ENCODE peak calls at places on chromosomes 2 and 18, in eight cellular contexts. X is transverse colon, H is HepG2, L is K562, R is tibial nerve, C is suprapubic skin, B is A549, K is SK-N-SH. D is an unnamed sample.

GRCh38 chr18:29840101-29840500 is 1202.4 kb downstream of the DSC3 start:
- DNase-seq in X (no peak), H (no peak), L (no peak), R (no peak), C (no peak), B (peak), K (no peak), D (no peak)

GRCh38 chr18:21361297-21361880 is 119.4 kb downstream of the GREB1L start:
- DNase-seq in X (no peak), H (no peak), L (no peak), R (no peak), C (no peak), B (no peak), K (no peak), D (no peak)

GRCh38 chr2:152627010-152627957 is 90.0 kb downstream of the PRPF40A start:
- DNase-seq in X (no peak), H (no peak), L (no peak), R (no peak), C (no peak), B (peak), K (peak), D (no peak)

GRCh38 chr2:101516349-101516748 is 41.4 kb upstream of the RFX8 start:
- DNase-seq in X (no peak), H (no peak), L (no peak), R (no peak), C (no peak), B (no peak), K (no peak), D (no peak)

GRCh38 chr18:58046794-58047555 is 2.9 kb downstream of the NEDD4L start:
- DNase-seq in X (no peak), H (peak), L (no peak), R (no peak), C (no peak), B (no peak), K (no peak), D (no peak)

GRCh38 chr2:82345910-82346309 is 2041.4 kb upstream of the LRRTM1 start:
- DNase-seq in X (no peak), H (no peak), L (no peak), R (no peak), C (no peak), B (no peak), K (no peak), D (no peak)

GRCh38 chr18:40962784-40963183 is 992.2 kb upstream of the PIK3C3 start:
- DNase-seq in X (no peak), H (no peak), L (no peak), R (no peak), C (no peak), B (no peak), K (no peak), D (no peak)

GRCh38 chr18:78722959-78723706 is 256.5 kb upstream of the SALL3 start:
- DNase-seq in X (no peak), H (no peak), L (no peak), R (no peak), C (peak), B (no peak), K (no peak), D (peak)

GRCh38 chr2:31440764-31441163 is 26.2 kb upstream of the XDH start:
- DNase-seq in X (no peak), H (no peak), L (no peak), R (no peak), C (no peak), B (peak), K (no peak), D (no peak)

GRCh38 chr18:77857926-77858325 is 608.3 kb downstream of the GALR1 start:
- DNase-seq in X (no peak), H (no peak), L (no peak), R (no peak), C (no peak), B (no peak), K (no peak), D (no peak)

GRCh38 chr2:65558748-65559147 is 126.3 kb upstream of the SPRED2 start:
- DNase-seq in X (no peak), H (no peak), L (no peak), R (no peak), C (no peak), B (no peak), K (no peak), D (no peak)
- H3K4me3 ChIP-seq in X (no peak), H (no peak), L (no peak), R (no peak), C (no peak), B (no peak), K (no peak), D (no peak)

GRCh38 chr2:86518498-86518897 is 44.7 kb downstream of the CHMP3 start:
- DNase-seq in X (peak), H (peak), L (no peak), R (no peak), C (no peak), B (peak), K (peak), D (no peak)
- TF ChIP-seq EP300 in X (no peak), H (no peak), L (no peak), R (no peak), C (no peak), B (no peak), K (no peak), D (no peak)

GRCh38 chr2:59789523-59789922 is 763.9 kb downstream of the BCL11A start:
- DNase-seq in X (no peak), H (peak), L (no peak), R (no peak), C (no peak), B (no peak), K (no peak), D (no peak)
- TF ChIP-seq CTCF in X (no peak), H (peak), L (no peak), R (no peak), C (no peak), B (peak), K (no peak), D (no peak)

DNA sequence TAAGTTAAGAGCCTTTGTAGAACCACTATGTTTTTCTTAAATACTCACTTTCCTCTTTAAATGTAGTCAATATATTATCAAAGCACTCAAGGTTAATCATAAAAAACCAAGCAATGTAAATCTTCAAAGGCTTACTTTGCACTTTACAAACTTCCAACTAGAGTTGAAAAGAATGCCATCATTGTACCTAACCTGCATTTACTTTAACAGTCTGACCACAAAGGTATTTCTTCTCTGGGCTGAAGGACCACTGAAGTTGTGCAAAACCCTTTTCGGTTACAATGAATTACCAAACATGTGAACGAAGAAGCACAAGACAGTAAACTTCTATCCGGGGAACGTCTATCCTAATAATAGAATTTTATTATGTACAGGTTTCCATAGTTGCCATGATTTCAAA is 3.0 kb downstream of the HNRNPLL start:
- DNase-seq in X (no peak), H (peak), L (no peak), R (no peak), C (no peak), B (no peak), K (no peak), D (no peak)
- H3K4me3 ChIP-seq in X (no peak), H (peak), L (peak), R (peak), C (peak), B (peak), K (peak), D (peak)

DNA sequence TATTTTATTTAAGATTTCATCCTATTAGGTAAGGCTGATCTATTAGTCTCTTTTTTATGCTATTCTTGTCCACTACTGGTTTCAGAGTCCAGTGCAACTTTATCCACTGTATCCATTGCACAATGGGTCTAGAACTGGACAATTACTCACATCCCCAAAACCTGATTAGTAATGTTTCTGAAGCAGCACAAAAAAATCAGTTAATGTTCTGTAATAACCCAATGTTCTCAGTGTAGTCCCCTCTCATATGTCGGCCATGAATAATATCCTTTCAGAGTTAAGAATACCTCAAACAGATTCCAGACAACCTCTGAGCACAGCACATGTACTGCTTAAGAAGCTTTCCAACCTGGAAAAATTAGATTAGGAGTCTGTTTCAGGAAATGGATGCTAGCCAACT is 29.7 kb downstream of the MGAT4A start:
- DNase-seq in X (no peak), H (no peak), L (no peak), R (no peak), C (no peak), B (no peak), K (no peak), D (no peak)
- TF ChIP-seq EP300 in X (no peak), H (no peak), L (no peak), R (no peak), C (no peak), B (no peak), K (no peak), D (no peak)

GRCh38 chr2:25690058-25690457 is 16.7 kb upstream of the DTNB start:
- DNase-seq in X (no peak), H (peak), L (no peak), R (no peak), C (peak), B (peak), K (no peak), D (no peak)

GRCh38 chr2:25692143-25692542 is 18.8 kb upstream of the DTNB start:
- DNase-seq in X (no peak), H (peak), L (no peak), R (no peak), C (no peak), B (no peak), K (no peak), D (no peak)

GRCh38 chr2:25697559-25698341 is 24.4 kb upstream of the DTNB start:
- DNase-seq in X (no peak), H (no peak), L (no peak), R (no peak), C (no peak), B (no peak), K (no peak), D (no peak)

GRCh38 chr2:25688236-25688635 is 14.9 kb upstream of the DTNB start:
- DNase-seq in X (no peak), H (no peak), L (no peak), R (no peak), C (no peak), B (no peak), K (no peak), D (no peak)

GRCh38 chr2:25692737-25693445 is 19.5 kb upstream of the DTNB start:
- DNase-seq in X (no peak), H (peak), L (no peak), R (no peak), C (no peak), B (no peak), K (no peak), D (no peak)
- TF ChIP-seq CTCF in X (no peak), H (no peak), L (no peak), R (no peak), C (no peak), B (no peak), K (no peak), D (no peak)

GRCh38 chr18:26656401-26656943 is 108.1 kb upstream of the KCTD1 start:
- DNase-seq in X (no peak), H (no peak), L (no peak), R (no peak), C (no peak), B (no peak), K (peak), D (no peak)

GRCh38 chr18:26656944-26657536 is 108.7 kb upstream of the KCTD1 start:
- DNase-seq in X (peak), H (peak), L (no peak), R (peak), C (peak), B (peak), K (peak), D (peak)

GRCh38 chr18:26655614-26656400 is 107.5 kb upstream of the KCTD1 start:
- DNase-seq in X (peak), H (no peak), L (no peak), R (no peak), C (no peak), B (peak), K (peak), D (peak)

GRCh38 chr18:26654173-26655009 is 106.0 kb upstream of the KCTD1 start:
- DNase-seq in X (no peak), H (no peak), L (no peak), R (no peak), C (no peak), B (peak), K (no peak), D (no peak)

GRCh38 chr18:26655010-26655613 is 106.8 kb upstream of the KCTD1 start:
- DNase-seq in X (no peak), H (no peak), L (no peak), R (no peak), C (no peak), B (peak), K (no peak), D (no peak)
- H3K4me3 ChIP-seq in X (peak), H (no peak), L (no peak), R (peak), C (peak), B (peak), K (peak), D (peak)

D was measured in sigmoid colon.